ENCODE peak calls at places on chromosomes 3 and 15, in ten cellular contexts. C is right atrium auricular region; S is upper lobe of left lung; K is stimulated activated CD8-positive, alpha-beta memory T cell treated with anti-CD3 and anti-CD28 coated beads, Interleukin-12 subunit alpha, Interleukin-12 subunit beta, amount 100 ng/mL, for 4 hours; I is CD4-positive, CD25-positive, alpha-beta regulatory T cell; Y is stomach; M is choroid plexus epithelial cell; G is stimulated activated CD4-positive, alpha-beta T cell treated with anti-CD3 and anti-CD28 coated beads, Interleukin-4, amount 100 ng/mL, for 1 hour; J is hypothalamus; O is omental fat pad. A is an unnamed sample.

GRCh38 chr3:64266065-64266874 is 41.0 kb upstream of the PRICKLE2 start:
- DNase-seq in G (no peak), O (peak), C (no peak), J (peak), S (no peak), I (no peak), M (peak), Y (no peak), K (no peak), A (peak)

GRCh38 chr15:49831206-49831965 is 210.5 kb downstream of the DTWD1 start:
- DNase-seq in J (no peak), Y (no peak), G (no peak), M (peak), I (no peak), K (no peak), O (no peak), S (no peak), C (peak), A (peak)

GRCh38 chr3:48765376-48765775 is 48.4 kb upstream of the IP6K2 start:
- DNase-seq in M (peak), J (no peak), O (no peak), G (no peak), C (no peak), K (no peak), Y (peak), I (no peak), S (no peak), A (peak)

GRCh38 chr3:169659096-169659521 is 4.4 kb downstream of the MECOM start:
- DNase-seq in J (no peak), K (no peak), Y (peak), C (no peak), M (no peak), I (no peak), O (no peak), S (peak), G (no peak), A (peak)

GRCh38 chr3:139447486-139447885 is 28.8 kb downstream of the RBP2 start:
- DNase-seq in J (no peak), O (no peak), M (no peak), K (no peak), C (no peak), Y (no peak), S (no peak), G (no peak), I (no peak), A (no peak)

GRCh38 chr3:71345429-71346027 is 238.0 kb downstream of the FOXP1 start:
- DNase-seq in M (peak), J (no peak), I (peak), C (no peak), S (no peak), Y (no peak), O (no peak), G (no peak), K (no peak), A (peak)

GRCh38 chr3:79685108-79685507 is 82.7 kb downstream of the ROBO1 start:
- DNase-seq in O (no peak), K (no peak), G (no peak), C (no peak), M (no peak), S (no peak), J (no peak), I (no peak), Y (no peak), A (no peak)

GRCh38 chr3:46660003-46660402 is 33.5 kb downstream of the ALS2CL start:
- DNase-seq in J (no peak), S (no peak), O (no peak), M (no peak), Y (no peak), K (no peak), C (peak), G (no peak), I (no peak), A (no peak)

GRCh38 chr3:2810723-2811122 is 299.5 kb downstream of the IL5RA start:
- DNase-seq in G (no peak), M (no peak), S (no peak), K (no peak), C (no peak), J (no peak), I (no peak), Y (no peak), O (no peak), A (no peak)

GRCh38 chr15:74725241-74725774 is at the start of gene CYP1A1:
- DNase-seq in S (peak), M (peak), J (no peak), G (peak), Y (peak), K (no peak), O (no peak), C (no peak), I (no peak), A (no peak)

GRCh38 chr15:34342737-34343575 is at the start of the genes NOP10 and NUTM1:
- DNase-seq in I (peak), O (peak), J (peak), Y (peak), S (peak), M (peak), K (peak), C (peak), G (peak), A (peak)

GRCh38 chr3:124510290-124510689 is 220.0 kb upstream of the UMPS start:
- DNase-seq in C (no peak), G (no peak), K (no peak), S (no peak), I (no peak), O (no peak), J (no peak), Y (no peak), M (no peak), A (peak)